ENCODE peak calls at places on chromosomes 12 and 14, in seven cellular contexts. U is pancreas; B is adrenal gland; W is SJSA1; Y is sigmoid colon; R is CD8-positive, alpha-beta memory T cell; T is fibroblast of lung. E is an unnamed sample. For H3K36me3, the result is how much of the 10 kb centered on the place peaks cover.

GRCh38 chr14:23058654-23059504 is 1.6 kb upstream of the CDH24 start:
- DNase-seq in U (no peak), B (no peak), W (no peak), Y (no peak), R (no peak), T (no peak), E (no peak)

GRCh38 chr14:74945852-74946658 is 9.3 kb downstream of the PGF start:
- DNase-seq in U (peak), B (peak), W (peak), Y (peak), R (peak), T (peak), E (peak)

GRCh38 chr12:25151476-25151875 is 43.5 kb downstream of the DNAI7 start:
- DNase-seq in U (no peak), B (peak), W (peak), Y (peak), R (no peak), T (peak), E (peak)

GRCh38 chr12:8034802-8035201 is 2.3 kb downstream of the FOXJ2 start:
- DNase-seq in U (no peak), B (no peak), W (no peak), Y (no peak), R (no peak), T (peak), E (no peak)

GRCh38 chr12:1034726-1035457 is 43.9 kb downstream of the ERC1 start:
- DNase-seq in U (no peak), B (no peak), W (no peak), Y (no peak), R (no peak), T (no peak), E (no peak)

GRCh38 chr14:32077081-32078029 is at the start of gene ARHGAP5:
- DNase-seq in U (no peak), B (peak), W (peak), Y (peak), R (peak), T (peak), E (no peak)

GRCh38 chr12:27710592-27711311 is at the start of gene MRPS35:
- DNase-seq in U (peak), B (peak), W (peak), Y (peak), R (peak), T (peak), E (peak)

GRCh38 chr14:30195946-30196345 is 268.3 kb upstream of the PRKD1 start:
- DNase-seq in U (no peak), B (no peak), W (no peak), Y (no peak), R (no peak), T (peak), E (no peak)

GRCh38 chr12:68915055-68915454 is 17.9 kb downstream of the CPM start:
- DNase-seq in U (no peak), B (no peak), W (peak), Y (no peak), R (no peak), T (peak), E (no peak)

GRCh38 chr12:4829793-4830162 is 79.9 kb upstream of the KCNA1 start:
- DNase-seq in U (no peak), B (no peak), W (no peak), Y (no peak), R (no peak), T (no peak), E (no peak)

GRCh38 chr12:114913871-114914801 is 230.2 kb upstream of the TBX3 start:
- DNase-seq in U (no peak), B (peak), W (peak), Y (no peak), R (no peak), T (peak), E (no peak)

GRCh38 chr12:58293308-58293983 is 352.1 kb downstream of the ATP23 start:
- DNase-seq in U (no peak), B (no peak), W (no peak), Y (no peak), R (no peak), T (no peak), E (no peak)

GRCh38 chr12:96106137-96106536 is 70.8 kb upstream of the LTA4H start:
- DNase-seq in U (no peak), B (no peak), W (no peak), Y (no peak), R (no peak), T (no peak), E (no peak)
- H3K27ac ChIP-seq in U (no peak), B (no peak), W (no peak), Y (no peak), R (no peak), T (no peak), E (peak)

GRCh38 chr14:104885973-104886689 is 21.1 kb downstream of the CEP170B start:
- DNase-seq in U (peak), B (peak), W (no peak), Y (no peak), R (no peak), T (no peak), E (peak)

GRCh38 chr14:104883681-104884361 is 18.8 kb downstream of the CEP170B start:
- DNase-seq in U (no peak), B (no peak), W (no peak), Y (no peak), R (no peak), T (no peak), E (peak)

GRCh38 chr14:104886690-104887622 is 21.9 kb downstream of the CEP170B start:
- DNase-seq in U (no peak), B (no peak), W (no peak), Y (peak), R (no peak), T (no peak), E (peak)

GRCh38 chr14:104882991-104883660 is 18.1 kb downstream of the CEP170B start:
- DNase-seq in U (no peak), B (peak), W (no peak), Y (no peak), R (no peak), T (no peak), E (peak)

DNA sequence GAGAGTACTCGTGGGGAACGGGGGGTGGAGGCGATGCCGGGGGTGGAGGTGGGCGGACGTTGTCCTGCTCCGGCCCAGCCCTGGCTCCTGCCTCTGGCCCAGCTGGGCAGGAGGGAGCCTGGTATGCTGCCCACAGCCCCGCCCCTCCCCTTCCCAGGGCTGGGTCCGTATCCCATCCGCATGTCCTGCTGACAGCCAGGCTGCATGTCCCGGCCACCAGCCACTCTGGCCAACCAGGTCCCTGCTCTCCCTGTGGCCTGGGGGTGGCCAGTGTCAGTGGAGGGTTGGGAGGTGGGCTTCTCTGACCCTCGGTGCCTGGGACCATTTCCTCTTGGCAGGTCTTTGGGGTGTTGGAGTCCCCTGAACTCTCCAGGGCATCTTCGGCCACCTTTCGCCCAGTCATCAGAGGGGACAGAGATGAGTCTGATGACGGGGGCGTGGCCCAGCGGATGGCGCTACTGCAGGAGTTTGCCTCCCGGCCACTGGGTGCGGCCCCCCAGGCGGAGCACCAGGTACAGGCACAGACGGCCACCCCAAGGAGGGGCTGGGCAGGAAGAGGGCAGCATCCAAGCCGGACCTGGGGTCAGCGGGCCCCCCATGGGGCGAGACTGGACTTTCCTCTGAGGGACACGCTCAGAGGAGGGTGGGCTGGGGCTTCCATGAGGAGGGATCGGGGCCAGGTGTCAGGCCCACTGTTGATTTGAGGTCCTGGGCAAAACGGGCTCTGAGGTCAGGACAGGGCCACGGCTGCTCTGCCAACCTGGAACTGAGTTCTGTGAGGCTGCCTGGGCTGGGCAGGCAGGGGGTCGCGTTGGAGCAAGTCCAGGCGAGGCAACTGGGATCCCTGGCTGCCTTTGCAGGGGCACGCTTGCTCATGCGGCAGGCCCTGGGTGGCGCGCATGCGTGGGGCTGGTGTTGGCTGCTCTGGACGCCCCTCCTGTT is 20.2 kb downstream of the CEP170B start:
- DNase-seq in U (peak), B (peak), W (no peak), Y (no peak), R (no peak), T (no peak), E (peak)
- H3K36me3 ChIP-seq in U (under half), B (under half), W (under half), Y (under half), R (under half), T (under half), E (half or more)

GRCh38 chr12:94831081-94831747 is 172.3 kb downstream of the NDUFA12 start:
- DNase-seq in U (no peak), B (no peak), W (no peak), Y (no peak), R (no peak), T (no peak), E (no peak)

GRCh38 chr12:94832105-94832504 is 171.4 kb downstream of the NDUFA12 start:
- DNase-seq in U (no peak), B (no peak), W (no peak), Y (no peak), R (no peak), T (no peak), E (no peak)

GRCh38 chr12:94829552-94829951 is 173.9 kb downstream of the NDUFA12 start:
- DNase-seq in U (no peak), B (no peak), W (no peak), Y (no peak), R (no peak), T (no peak), E (no peak)

GRCh38 chr12:94832780-94833760 is 170.4 kb downstream of the NDUFA12 start:
- DNase-seq in U (no peak), B (no peak), W (no peak), Y (no peak), R (no peak), T (peak), E (no peak)

GRCh38 chr12:94834036-94834625 is 169.4 kb downstream of the NDUFA12 start:
- DNase-seq in U (no peak), B (no peak), W (no peak), Y (no peak), R (no peak), T (no peak), E (no peak)
- H3K27ac ChIP-seq in U (no peak), B (no peak), W (no peak), Y (no peak), R (no peak), T (no peak), E (no peak)

DNA sequence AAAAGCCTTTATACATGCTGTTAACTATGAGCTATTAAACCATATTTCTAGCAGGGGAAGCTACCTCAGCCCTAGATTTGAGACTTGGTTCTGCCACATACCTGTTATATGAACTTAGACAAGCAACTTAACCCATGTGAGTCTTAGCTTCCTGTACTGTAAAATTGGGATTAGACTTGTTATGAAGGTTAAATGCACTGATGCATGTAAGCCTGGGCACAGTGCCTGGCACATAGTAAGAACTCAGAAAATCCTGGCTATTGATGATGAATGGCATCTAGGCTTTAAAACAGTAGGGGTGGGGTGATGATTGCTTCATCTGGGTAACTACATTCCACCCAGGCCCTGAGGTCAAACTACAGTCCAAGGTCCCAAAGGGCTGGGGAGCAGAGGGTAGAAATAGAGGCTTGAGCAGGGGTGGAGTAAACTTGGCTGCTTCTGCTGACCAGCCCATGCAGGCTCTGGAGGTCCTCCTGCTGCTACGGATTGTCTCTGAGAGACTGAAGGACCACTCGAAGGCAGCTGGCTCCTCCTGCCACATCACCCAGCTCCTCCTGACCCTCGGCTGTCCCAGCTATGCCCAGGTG is 11.3 kb downstream of the ESPL1 start:
- DNase-seq in U (no peak), B (no peak), W (no peak), Y (no peak), R (no peak), T (no peak), E (no peak)
- H3K36me3 ChIP-seq in U (under half), B (under half), W (half or more), Y (under half), R (under half), T (under half), E (under half)

GRCh38 chr14:52949249-52949648 is 1.6 kb downstream of the FERMT2 start:
- DNase-seq in U (no peak), B (no peak), W (no peak), Y (no peak), R (no peak), T (no peak), E (no peak)

GRCh38 chr14:52949711-52950409 is 990 bp downstream of the FERMT2 start:
- DNase-seq in U (no peak), B (peak), W (peak), Y (no peak), R (no peak), T (peak), E (no peak)

GRCh38 chr14:52950898-52951729 is at the start of gene FERMT2:
- DNase-seq in U (peak), B (peak), W (peak), Y (peak), R (peak), T (peak), E (peak)

GRCh38 chr14:52951730-52952481 is 1.1 kb upstream of the FERMT2 start:
- DNase-seq in U (peak), B (peak), W (peak), Y (peak), R (no peak), T (peak), E (no peak)

GRCh38 chr14:52950410-52950897 is 396 bp downstream of the FERMT2 start:
- DNase-seq in U (peak), B (peak), W (peak), Y (peak), R (peak), T (no peak), E (peak)
- H3K27ac ChIP-seq in U (peak), B (peak), W (peak), Y (peak), R (no peak), T (peak), E (peak)

GRCh38 chr14:63992858-63993257 is 140.1 kb downstream of the SYNE2 start:
- DNase-seq in U (no peak), B (no peak), W (no peak), Y (no peak), R (no peak), T (no peak), E (no peak)
- H3K36me3 ChIP-seq in U (under half), B (under half), W (under half), Y (under half), R (under half), T (under half), E (half or more)

GRCh38 chr14:50156111-50156510 is 39.7 kb upstream of the VCPKMT start:
- DNase-seq in U (no peak), B (no peak), W (no peak), Y (no peak), R (no peak), T (no peak), E (no peak)
- H3K27ac ChIP-seq in U (no peak), B (no peak), W (no peak), Y (no peak), R (no peak), T (no peak), E (no peak)

GRCh38 chr12:122090759-122091535 is 12.4 kb downstream of the MLXIP start:
- DNase-seq in U (no peak), B (no peak), W (no peak), Y (peak), R (no peak), T (peak), E (no peak)
- H3K36me3 ChIP-seq in U (under half), B (under half), W (under half), Y (under half), R (under half), T (under half), E (under half)